ENCODE peak calls at places on chromosomes 12 and 14, in seven cellular contexts. A is upper lobe of right lung; E is esophagus squamous epithelium; X is iPS DF 6.9; Q is CD8-positive, alpha-beta memory T cell; J is bronchial epithelial cell; H is foreskin fibroblast. G is an unnamed sample.

GRCh38 chr14:37195327-37195726 is 2.4 kb upstream of the MIPOL1 start:
- DNase-seq in A (no peak), E (no peak), X (no peak), Q (no peak), J (peak), H (peak), G (peak)

GRCh38 chr12:45666452-45667215 is 62.9 kb upstream of the ARID2 start:
- DNase-seq in A (no peak), E (no peak), X (no peak), Q (no peak), J (no peak), H (no peak), G (no peak)

GRCh38 chr14:74945852-74946658 is 9.3 kb downstream of the PGF start:
- DNase-seq in A (peak), E (no peak), X (peak), Q (peak), J (peak), H (peak), G (no peak)

GRCh38 chr14:34568803-34569202 is 29.3 kb upstream of the EAPP start:
- DNase-seq in A (no peak), E (no peak), X (no peak), Q (no peak), J (no peak), H (no peak), G (no peak)

GRCh38 chr14:93682459-93682858 is 105.8 kb downstream of the PRIMA1 start:
- DNase-seq in A (no peak), E (no peak), X (no peak), Q (no peak), J (no peak), H (no peak), G (no peak)

GRCh38 chr14:33941727-33942126 is 9.1 kb downstream of the EGLN3 start:
- DNase-seq in A (no peak), E (no peak), X (no peak), Q (no peak), J (no peak), H (no peak), G (no peak)

GRCh38 chr12:31460024-31460423 is 130.9 kb downstream of the DENND5B start:
- DNase-seq in A (no peak), E (no peak), X (no peak), Q (no peak), J (no peak), H (no peak), G (no peak)

GRCh38 chr12:98646165-98646764 is 1.2 kb downstream of the APAF1 start:
- DNase-seq in A (no peak), E (no peak), X (no peak), Q (no peak), J (peak), H (no peak), G (no peak)

GRCh38 chr12:82486524-82487235 is 128.4 kb downstream of the METTL25 start:
- DNase-seq in A (no peak), E (no peak), X (no peak), Q (no peak), J (peak), H (peak), G (peak)

GRCh38 chr14:50955373-50956043 is 11.2 kb upstream of the PYGL start:
- DNase-seq in A (peak), E (no peak), X (no peak), Q (no peak), J (peak), H (peak), G (peak)

GRCh38 chr12:128365831-128366231 is 98.9 kb downstream of the TMEM132C start:
- DNase-seq in A (no peak), E (no peak), X (no peak), Q (no peak), J (no peak), H (no peak), G (no peak)
- H3K4me3 ChIP-seq in A (peak), E (peak), X (no peak), Q (no peak), J (no peak), H (no peak), G (no peak)

GRCh38 chr12:99745895-99746294 is 98.3 kb downstream of the GARIN6 start:
- DNase-seq in A (no peak), E (no peak), X (no peak), Q (no peak), J (no peak), H (no peak), G (no peak)
- H3K4me3 ChIP-seq in A (no peak), E (no peak), X (no peak), Q (no peak), J (no peak), H (no peak), G (no peak)

DNA sequence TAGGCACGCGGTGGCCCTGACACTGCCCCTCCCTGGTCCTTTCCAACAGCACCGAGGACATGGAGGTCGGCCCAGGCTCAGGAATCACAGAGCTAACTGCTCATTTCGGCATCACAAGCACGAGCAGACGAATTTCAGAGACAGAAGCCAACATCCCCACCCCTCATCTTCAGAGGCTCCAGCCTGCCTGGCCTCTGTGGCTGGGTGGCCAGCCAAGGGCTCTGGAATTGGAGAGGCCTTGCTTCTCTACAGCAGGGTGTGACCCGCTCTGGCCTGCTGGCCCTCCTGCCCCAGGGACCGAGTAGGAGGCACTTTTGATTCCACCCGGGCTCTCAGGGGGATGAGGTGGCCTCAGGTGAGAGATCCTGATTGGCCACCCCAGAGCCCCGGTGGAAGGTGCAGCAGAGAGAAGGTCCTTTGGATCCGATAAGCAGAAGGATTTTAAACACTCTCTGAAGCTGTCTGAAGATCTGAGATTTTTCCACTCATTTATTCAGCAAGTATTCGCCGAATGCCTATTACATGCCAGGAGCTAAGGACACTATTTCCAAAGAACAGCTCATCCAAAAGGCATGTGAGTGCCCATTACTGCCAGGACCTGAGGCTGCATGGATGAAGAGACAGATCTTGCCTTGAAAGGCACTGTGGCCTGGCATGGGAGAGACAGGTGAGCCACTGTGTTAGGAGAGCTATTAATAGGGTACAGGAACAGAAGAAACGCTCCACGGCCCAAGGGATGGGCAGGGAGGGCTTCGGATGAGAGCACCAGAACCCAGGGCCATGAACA is 10.3 kb downstream of the BAG5 start:
- DNase-seq in A (peak), E (no peak), X (no peak), Q (no peak), J (peak), H (peak), G (no peak)
- H3K4me3 ChIP-seq in A (peak), E (no peak), X (no peak), Q (no peak), J (no peak), H (no peak), G (no peak)

GRCh38 chr14:24231263-24232120 is 675 bp downstream of the NEDD8 start:
- DNase-seq in A (no peak), E (no peak), X (no peak), Q (peak), J (peak), H (no peak), G (no peak)

GRCh38 chr14:24232121-24232644 is at the start of gene NEDD8:
- DNase-seq in A (peak), E (peak), X (peak), Q (peak), J (peak), H (peak), G (peak)

GRCh38 chr14:24234095-24235020 is 1.6 kb downstream of the GMPR2 start:
- DNase-seq in A (no peak), E (no peak), X (no peak), Q (no peak), J (no peak), H (no peak), G (no peak)

GRCh38 chr14:24233538-24233866 is 773 bp downstream of the GMPR2 start:
- DNase-seq in A (no peak), E (no peak), X (no peak), Q (no peak), J (peak), H (no peak), G (no peak)

DNA sequence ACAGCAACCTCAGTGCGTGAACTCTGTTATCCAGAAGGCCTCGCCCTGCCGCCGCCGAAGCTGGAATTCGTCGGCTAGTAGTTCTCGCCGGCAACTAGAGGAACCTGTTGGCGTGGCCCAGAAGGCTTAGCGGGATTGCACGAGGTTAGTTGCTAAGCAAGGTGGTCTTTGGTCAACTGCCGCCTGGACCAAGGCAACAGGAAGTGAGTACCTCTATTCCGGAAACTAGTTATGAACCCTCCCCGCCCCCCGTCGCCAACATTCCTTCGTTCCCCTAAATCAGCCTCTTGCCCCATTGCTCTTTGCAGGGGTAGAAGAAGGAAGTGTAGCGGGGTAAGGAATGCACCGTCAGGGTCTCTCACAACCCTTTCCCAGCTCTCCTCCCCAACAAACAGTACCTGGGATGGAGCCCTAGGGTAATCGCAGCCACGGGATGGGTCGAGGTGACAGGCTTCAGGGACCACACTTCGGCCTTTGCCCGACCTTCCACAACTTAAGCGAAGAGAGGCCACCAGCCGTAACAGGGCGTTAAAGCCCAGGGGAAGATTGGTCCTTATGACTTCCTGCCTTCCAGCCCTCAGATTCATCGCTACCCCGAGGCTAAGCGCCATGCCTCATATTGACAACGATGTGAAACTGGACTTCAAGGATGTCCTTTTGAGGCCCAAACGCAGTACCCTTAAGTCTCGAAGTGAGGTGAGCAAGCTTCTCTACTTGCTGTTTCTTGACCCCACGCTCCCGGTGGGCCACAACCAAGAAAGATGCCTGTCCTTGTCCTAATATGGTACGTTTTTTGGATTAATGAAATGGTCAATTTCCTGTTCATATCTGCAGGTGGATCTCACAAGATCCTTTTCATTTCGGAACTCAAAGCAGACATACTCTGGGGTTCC is at the start of gene GMPR2:
- DNase-seq in A (no peak), E (no peak), X (peak), Q (no peak), J (peak), H (no peak), G (no peak)
- H3K4me3 ChIP-seq in A (peak), E (peak), X (peak), Q (peak), J (peak), H (peak), G (peak)

GRCh38 chr14:60512952-60513554 is 4.1 kb downstream of the SIX6 start:
- DNase-seq in A (no peak), E (no peak), X (no peak), Q (no peak), J (no peak), H (no peak), G (no peak)

GRCh38 chr14:60515244-60515695 is 6.3 kb downstream of the SIX6 start:
- DNase-seq in A (no peak), E (no peak), X (no peak), Q (no peak), J (no peak), H (no peak), G (no peak)

GRCh38 chr14:60510976-60511599 is 2.1 kb downstream of the SIX6 start:
- DNase-seq in A (no peak), E (no peak), X (no peak), Q (no peak), J (no peak), H (no peak), G (no peak)

GRCh38 chr14:60515696-60516284 is 6.8 kb downstream of the SIX6 start:
- DNase-seq in A (no peak), E (no peak), X (no peak), Q (no peak), J (no peak), H (no peak), G (no peak)

GRCh38 chr14:60514378-60515243 is 5.7 kb downstream of the SIX6 start:
- DNase-seq in A (peak), E (no peak), X (no peak), Q (no peak), J (no peak), H (no peak), G (no peak)
- H3K4me3 ChIP-seq in A (peak), E (peak), X (peak), Q (no peak), J (peak), H (peak), G (peak)